ENCODE peak calls at places on chromosomes 1 and 21, in four cellular contexts. N, J, P and T are unnamed samples.

GRCh38 chr1:149917590-149918144 is at the start of gene SV2A:
- DNase-seq in N (no peak), J (peak), P (no peak), T (no peak)

GRCh38 chr1:25904942-25905679 is 1.1 kb downstream of the STMN1 start:
- DNase-seq in N (peak), J (peak), P (peak), T (peak)

GRCh38 chr1:76291186-76291585 is 216.6 kb downstream of the ST6GALNAC3 start:
- DNase-seq in N (no peak), J (no peak), P (no peak), T (no peak)

GRCh38 chr1:8097077-8097799 is 71.1 kb upstream of the ERRFI1 start:
- DNase-seq in N (peak), J (no peak), P (no peak), T (no peak)

GRCh38 chr21:35779690-35780570 is 280.4 kb downstream of the SETD4 start:
- DNase-seq in N (no peak), J (no peak), P (no peak), T (no peak)

GRCh38 chr1:151494741-151495281 is 16.4 kb upstream of the CGN start:
- DNase-seq in N (peak), J (no peak), P (no peak), T (no peak)

GRCh38 chr1:38064232-38064903 is 17.8 kb upstream of the POU3F1 start:
- DNase-seq in N (peak), J (no peak), P (peak), T (no peak)

GRCh38 chr1:196860323-196860884 is 27.4 kb upstream of the CFHR4 start:
- DNase-seq in N (no peak), J (no peak), P (no peak), T (no peak)

GRCh38 chr21:45845063-45845789 is 136.3 kb upstream of the COL6A1 start:
- DNase-seq in N (no peak), J (no peak), P (no peak), T (no peak)

GRCh38 chr1:10860218-10860617 is 63.8 kb upstream of the CASZ1 start:
- DNase-seq in N (no peak), J (no peak), P (no peak), T (no peak)

GRCh38 chr1:47230692-47231313 is 1.2 kb downstream of the TAL1 start:
- DNase-seq in N (no peak), J (peak), P (no peak), T (no peak)

GRCh38 chr1:11283148-11283547 is 10.2 kb downstream of the UBIAD1 start:
- DNase-seq in N (no peak), J (no peak), P (no peak), T (no peak)

GRCh38 chr1:63322944-63323865 is 838 bp downstream of the FOXD3 start:
- DNase-seq in N (no peak), J (peak), P (peak), T (no peak)

GRCh38 chr1:83555871-83556270 is 443.1 kb downstream of the TTLL7 start:
- DNase-seq in N (no peak), J (no peak), P (no peak), T (no peak)

GRCh38 chr1:41319803-41320711 is 41.2 kb upstream of the FOXO6 start:
- DNase-seq in N (no peak), J (no peak), P (no peak), T (no peak)

GRCh38 chr1:173356211-173356762 is 120.8 kb upstream of the PRDX6 start:
- DNase-seq in N (no peak), J (no peak), P (no peak), T (no peak)

GRCh38 chr1:160818207-160818935 is 22.4 kb downstream of the LY9 start:
- DNase-seq in N (no peak), J (no peak), P (no peak), T (no peak)

GRCh38 chr1:192445849-192446489 is 129.2 kb downstream of the RGS21 start:
- DNase-seq in N (peak), J (no peak), P (peak), T (peak)

GRCh38 chr1:88787023-88787903 is 103.2 kb downstream of the PKN2 start:
- DNase-seq in N (no peak), J (no peak), P (no peak), T (no peak)

GRCh38 chr1:3611170-3612019 is at the start of gene MEGF6:
- DNase-seq in N (peak), J (peak), P (peak), T (peak)

GRCh38 chr21:29496337-29496736 is 197.6 kb downstream of the BACH1 start:
- DNase-seq in N (no peak), J (no peak), P (no peak), T (no peak)

GRCh38 chr1:243745361-243745760 is 104.7 kb downstream of the AKT3 start:
- DNase-seq in N (no peak), J (no peak), P (no peak), T (no peak)

GRCh38 chr1:3918966-3919611 is 19.0 kb upstream of the C1orf174 start:
- DNase-seq in N (no peak), J (no peak), P (no peak), T (no peak)

GRCh38 chr21:15687208-15687607 is 42.6 kb upstream of the USP25 start:
- DNase-seq in N (no peak), J (no peak), P (no peak), T (no peak)

GRCh38 chr1:110336300-110337039 is 2.7 kb upstream of the RBM15 start:
- DNase-seq in N (peak), J (peak), P (no peak), T (no peak)

GRCh38 chr1:93140106-93140505 is 40.1 kb downstream of the TMED5 start:
- DNase-seq in N (no peak), J (no peak), P (no peak), T (no peak)

GRCh38 chr1:15064217-15064929 is 89.2 kb upstream of the TMEM51 start:
- DNase-seq in N (no peak), J (no peak), P (no peak), T (no peak)

GRCh38 chr21:29499734-29500343 is 201.1 kb downstream of the BACH1 start:
- DNase-seq in N (peak), J (peak), P (peak), T (peak)

GRCh38 chr21:45282283-45283018 is 5.2 kb downstream of the POFUT2 start:
- DNase-seq in N (no peak), J (no peak), P (no peak), T (no peak)

GRCh38 chr1:9399510-9400424 is 107.1 kb downstream of the SPSB1 start:
- DNase-seq in N (no peak), J (no peak), P (no peak), T (no peak)

GRCh38 chr1:9402256-9402616 is 109.5 kb downstream of the SPSB1 start:
- DNase-seq in N (no peak), J (no peak), P (no peak), T (no peak)

GRCh38 chr1:9401080-9401453 is 108.4 kb downstream of the SPSB1 start:
- DNase-seq in N (no peak), J (no peak), P (no peak), T (no peak)

GRCh38 chr1:9402717-9403116 is 110.0 kb downstream of the SPSB1 start:
- DNase-seq in N (no peak), J (no peak), P (no peak), T (no peak)

DNA sequence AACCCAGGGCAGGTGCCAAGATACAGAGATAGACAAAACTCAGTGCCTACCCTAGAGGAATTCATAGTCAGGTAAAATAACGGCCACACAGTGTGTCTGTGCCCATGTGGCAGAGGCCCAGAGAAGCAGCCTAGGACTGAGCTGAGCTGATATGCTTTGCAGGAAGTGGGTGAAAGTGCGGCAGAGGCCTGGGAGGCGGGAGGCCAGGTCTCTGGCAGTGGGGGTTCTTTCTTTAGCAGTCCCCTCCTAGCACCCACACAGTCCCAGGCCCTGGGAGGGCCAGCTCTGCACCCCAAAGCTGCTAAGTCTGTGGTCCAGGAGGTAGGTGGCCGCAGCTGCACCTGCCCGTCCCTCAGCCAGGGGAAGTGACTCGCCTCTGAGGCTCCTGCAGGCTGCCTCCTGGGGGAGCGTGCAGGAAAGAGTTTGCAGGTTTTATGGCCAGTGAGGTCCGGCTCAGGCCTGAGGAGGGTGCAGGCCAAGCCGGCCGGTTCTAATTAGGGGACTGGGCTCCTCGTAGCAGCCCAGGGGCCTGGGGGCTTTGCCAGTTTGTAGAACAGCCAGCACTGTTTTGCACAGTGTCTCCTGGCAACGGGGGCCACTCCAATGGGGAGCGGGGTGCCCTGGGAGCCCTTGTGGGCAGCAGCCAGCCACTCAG is 107.9 kb downstream of the SPSB1 start:
- DNase-seq in N (no peak), J (no peak), P (no peak), T (no peak)
- TF ChIP-seq JUND in N (no peak), J (peak), P (no peak), T (no peak)

DNA sequence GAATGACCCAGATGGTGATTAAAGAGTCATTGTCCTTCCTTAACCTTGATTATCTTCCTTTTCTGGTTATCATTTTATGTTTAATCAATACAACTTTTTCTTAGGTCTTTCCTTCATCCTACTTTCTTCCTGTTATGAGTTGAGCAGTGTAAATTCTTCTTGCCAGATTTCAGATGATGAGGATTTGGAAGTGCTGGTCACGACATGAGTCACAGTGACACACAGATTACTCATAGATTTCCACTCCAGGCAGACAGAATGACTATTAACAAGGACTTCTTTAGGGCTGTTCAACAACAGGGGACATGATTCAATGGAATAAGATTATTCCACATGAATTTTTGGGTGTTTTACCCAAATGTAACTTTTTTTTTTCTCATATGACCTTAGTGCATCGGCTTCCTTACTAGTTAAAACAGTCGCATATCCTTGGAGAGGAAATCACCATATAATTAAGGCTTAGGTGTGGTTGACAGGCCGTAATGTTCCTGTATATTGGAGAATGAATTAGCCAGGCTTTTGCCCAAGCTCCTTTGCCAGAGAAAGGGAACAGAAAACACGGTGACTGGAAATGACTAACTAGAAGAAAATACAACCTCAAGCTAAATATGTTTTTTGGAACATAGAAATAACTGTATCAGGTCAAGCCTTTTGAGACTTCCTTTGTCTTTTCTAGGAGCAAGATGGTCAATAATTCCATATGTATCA is 44.2 kb downstream of the PRRX1 start:
- DNase-seq in N (peak), J (no peak), P (no peak), T (no peak)
- TF ChIP-seq JUND in N (peak), J (peak), P (no peak), T (no peak)

GRCh38 chr1:115671176-115672062 is 29.6 kb downstream of the VANGL1 start:
- DNase-seq in N (peak), J (no peak), P (no peak), T (no peak)
- TF ChIP-seq JUND in N (peak), J (peak), P (peak), T (no peak)

GRCh38 chr1:228849011-228849541 is 113.8 kb downstream of the RHOU start:
- DNase-seq in N (no peak), J (no peak), P (no peak), T (no peak)
- TF ChIP-seq JUND in N (no peak), J (no peak), P (no peak), T (no peak)

GRCh38 chr1:39671793-39672550 is at the start of gene NT5C1A:
- DNase-seq in N (no peak), J (peak), P (peak), T (peak)
- TF ChIP-seq JUND in N (no peak), J (no peak), P (no peak), T (no peak)

DNA sequence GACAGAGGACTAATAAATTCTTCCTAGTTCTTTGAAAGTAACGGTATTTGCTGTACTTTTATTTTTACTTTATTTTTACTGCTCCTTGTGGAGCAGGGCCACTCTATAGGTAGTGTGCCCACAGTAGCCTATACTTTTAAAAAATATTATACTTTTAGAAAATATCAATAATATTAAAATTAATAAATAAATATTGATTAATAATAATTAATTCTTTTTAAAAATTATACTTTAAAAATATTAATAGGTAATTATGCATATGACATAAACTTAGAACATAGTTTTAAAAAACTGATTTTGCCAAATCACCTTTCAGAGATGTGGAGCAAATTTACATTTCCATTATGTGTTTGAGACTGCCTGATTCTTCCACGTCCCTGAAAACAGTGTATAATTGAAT is 30.8 kb downstream of the ZBED6 start:
- DNase-seq in N (no peak), J (no peak), P (no peak), T (no peak)
- TF ChIP-seq JUND in N (no peak), J (no peak), P (no peak), T (no peak)